ENCODE peak calls at places on chromosomes 4 and X, in seven cellular contexts. One of them, this sample, is unnamed.

GRCh38 chr4:76174216-76174615 is 26.0 kb upstream of the NUP54 start:
- DNase-seq in CD8-positive, alpha-beta T cell: no peak
- DNase-seq in posterior cingulate gyrus: no peak
- DNase-seq in naive B cell: no peak
- DNase-seq in neural progenitor cell: no peak
- DNase-seq in mucosa of descending colon: no peak
- DNase-seq in iPS DF 6.9: no peak
- DNase-seq in this sample: no peak

GRCh38 chr4:337932-338758 is 531 bp downstream of the ZNF141 start:
- DNase-seq in CD8-positive, alpha-beta T cell: peak
- DNase-seq in posterior cingulate gyrus: peak
- DNase-seq in naive B cell: no peak
- DNase-seq in neural progenitor cell: no peak
- DNase-seq in mucosa of descending colon: peak
- DNase-seq in iPS DF 6.9: no peak
- DNase-seq in this sample: no peak

GRCh38 chr4:152805818-152806217 is 26.1 kb downstream of the ARFIP1 start:
- DNase-seq in CD8-positive, alpha-beta T cell: no peak
- DNase-seq in posterior cingulate gyrus: no peak
- DNase-seq in naive B cell: no peak
- DNase-seq in neural progenitor cell: no peak
- DNase-seq in mucosa of descending colon: no peak
- DNase-seq in iPS DF 6.9: no peak
- DNase-seq in this sample: no peak

GRCh38 chrX:33183366-33183765 is 28.0 kb downstream of the DMD start:
- DNase-seq in CD8-positive, alpha-beta T cell: no peak
- DNase-seq in posterior cingulate gyrus: no peak
- DNase-seq in naive B cell: no peak
- DNase-seq in neural progenitor cell: no peak
- DNase-seq in mucosa of descending colon: no peak
- DNase-seq in iPS DF 6.9: no peak
- DNase-seq in this sample: no peak

GRCh38 chr4:1411436-1412375 is 5.5 kb upstream of the NKX1-1 start:
- DNase-seq in CD8-positive, alpha-beta T cell: no peak
- DNase-seq in posterior cingulate gyrus: peak
- DNase-seq in naive B cell: no peak
- DNase-seq in neural progenitor cell: no peak
- DNase-seq in mucosa of descending colon: no peak
- DNase-seq in iPS DF 6.9: no peak
- DNase-seq in this sample: no peak

GRCh38 chrX:30888526-30889146 is 418 bp downstream of the TAB3 start:
- DNase-seq in CD8-positive, alpha-beta T cell: peak
- DNase-seq in posterior cingulate gyrus: peak
- DNase-seq in naive B cell: no peak
- DNase-seq in neural progenitor cell: no peak
- DNase-seq in mucosa of descending colon: no peak
- DNase-seq in iPS DF 6.9: no peak
- DNase-seq in this sample: no peak

GRCh38 chr4:174317531-174317930 is 33.8 kb downstream of the CEP44 start:
- DNase-seq in CD8-positive, alpha-beta T cell: no peak
- DNase-seq in posterior cingulate gyrus: no peak
- DNase-seq in naive B cell: no peak
- DNase-seq in neural progenitor cell: no peak
- DNase-seq in mucosa of descending colon: no peak
- DNase-seq in iPS DF 6.9: no peak
- DNase-seq in this sample: no peak

GRCh38 chr4:31016322-31017061 is 296.3 kb downstream of the PCDH7 start:
- DNase-seq in CD8-positive, alpha-beta T cell: no peak
- DNase-seq in posterior cingulate gyrus: no peak
- DNase-seq in naive B cell: no peak
- DNase-seq in neural progenitor cell: peak
- DNase-seq in mucosa of descending colon: no peak
- DNase-seq in iPS DF 6.9: peak
- DNase-seq in this sample: no peak

GRCh38 chr4:2402053-2402452 is 16.4 kb downstream of the ZFYVE28 start:
- DNase-seq in CD8-positive, alpha-beta T cell: peak
- DNase-seq in posterior cingulate gyrus: peak
- DNase-seq in naive B cell: no peak
- DNase-seq in neural progenitor cell: peak
- DNase-seq in mucosa of descending colon: peak
- DNase-seq in iPS DF 6.9: peak
- DNase-seq in this sample: no peak

GRCh38 chr4:188037003-188037713 is 41.6 kb downstream of the ZFP42 start:
- DNase-seq in CD8-positive, alpha-beta T cell: no peak
- DNase-seq in posterior cingulate gyrus: no peak
- DNase-seq in naive B cell: no peak
- DNase-seq in neural progenitor cell: no peak
- DNase-seq in mucosa of descending colon: no peak
- DNase-seq in iPS DF 6.9: no peak
- DNase-seq in this sample: no peak

GRCh38 chr4:498328-498919 is 532 bp downstream of the ZNF721 start:
- DNase-seq in CD8-positive, alpha-beta T cell: peak
- DNase-seq in posterior cingulate gyrus: no peak
- DNase-seq in naive B cell: no peak
- DNase-seq in neural progenitor cell: no peak
- DNase-seq in mucosa of descending colon: no peak
- DNase-seq in iPS DF 6.9: no peak
- DNase-seq in this sample: no peak

This sample was measured in amniotic stem cell.